ENCODE peak calls at places on chromosomes 5 and 9, in six cellular contexts. M is SK-N-SH, K is upper lobe of left lung, Q is left ventricle myocardium inferior, P is left lung, C is lung. I is an unnamed sample.

GRCh38 chr9:113302792-113303418 is at the start of gene RNF183:
- DNase-seq in M (no peak), K (peak; percentile 61), Q (no peak), P (peak; percentile 63), C (no peak), I (no peak)

GRCh38 chr5:87393331-87393730 is 19.4 kb downstream of the CCNH start:
- DNase-seq in M (no peak), K (no peak), Q (no peak), P (no peak), C (no peak), I (peak; percentile 91)

GRCh38 chr9:126618200-126618589 is 4.5 kb downstream of the LMX1B start:
- DNase-seq in M (peak; percentile 20), K (no peak), Q (no peak), P (no peak), C (no peak), I (no peak)

GRCh38 chr9:115944166-115944948 is 209.2 kb upstream of the PAPPA start:
- DNase-seq in M (no peak), K (no peak), Q (peak; percentile 82), P (no peak), C (peak; percentile 70), I (peak; percentile 100)

GRCh38 chr5:149419532-149420485 is 40.7 kb upstream of the IL17B start:
- DNase-seq in M (no peak), K (no peak), Q (peak; percentile 59), P (no peak), C (no peak), I (no peak)

GRCh38 chr9:12826924-12827655 is 52.3 kb downstream of the LURAP1L start:
- DNase-seq in M (no peak), K (no peak), Q (no peak), P (no peak), C (no peak), I (peak; percentile 55)

GRCh38 chr9:133238272-133238850 is 29.3 kb upstream of the OBP2B start:
- DNase-seq in M (peak; percentile 40), K (peak; percentile 95), Q (peak; percentile 91), P (peak; percentile 93), C (peak; percentile 85), I (peak; percentile 25)

GRCh38 chr5:64930672-64931318 is 162.1 kb downstream of the CWC27 start:
- DNase-seq in M (peak; percentile 24), K (no peak), Q (no peak), P (no peak), C (no peak), I (no peak)

GRCh38 chr5:142841511-142842255 is 71.5 kb downstream of the ARHGAP26 start:
- DNase-seq in M (peak; percentile 48), K (no peak), Q (peak; percentile 68), P (no peak), C (no peak), I (peak; percentile 91)

GRCh38 chr5:59151162-59151889 is 568.5 kb downstream of the RAB3C start:
- DNase-seq in M (no peak), K (no peak), Q (no peak), P (no peak), C (no peak), I (no peak)

DNA sequence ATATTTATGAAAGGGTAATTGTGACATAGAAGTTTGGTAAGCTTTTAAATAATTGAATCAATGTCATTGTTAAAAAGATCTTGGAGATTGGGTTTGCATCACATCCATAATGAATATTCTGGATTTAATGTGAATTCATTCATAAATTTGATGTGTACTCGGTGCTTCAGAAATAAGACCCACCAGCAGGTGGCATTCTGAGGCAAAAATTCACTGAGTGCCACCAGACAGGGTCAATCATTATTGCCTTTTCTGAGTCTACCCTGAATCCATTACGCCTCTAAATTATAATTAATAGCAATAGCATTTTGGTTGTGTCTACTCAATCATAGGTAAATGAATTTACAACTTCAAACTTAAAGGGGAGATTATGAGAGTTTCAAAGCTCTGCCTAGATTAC is 1.0 kb downstream of the TRPC7 start:
- DNase-seq in M (peak; percentile 30), K (no peak), Q (no peak), P (no peak), C (no peak), I (no peak)
- TF ChIP-seq CTCF in M (peak; percentile 60), K (no peak), Q (no peak), P (no peak), C (no peak), I (peak; percentile 22)

GRCh38 chr5:101364469-101364868 is 461.4 kb upstream of the ST8SIA4 start:
- DNase-seq in M (no peak), K (no peak), Q (no peak), P (no peak), C (no peak), I (peak; percentile 1)
- H3K4me3 ChIP-seq in M (no peak overlapping the region), K (no peak overlapping the region), Q (no peak overlapping the region), P (no peak overlapping the region), C (no peak overlapping the region), I (no peak overlapping the region)

DNA sequence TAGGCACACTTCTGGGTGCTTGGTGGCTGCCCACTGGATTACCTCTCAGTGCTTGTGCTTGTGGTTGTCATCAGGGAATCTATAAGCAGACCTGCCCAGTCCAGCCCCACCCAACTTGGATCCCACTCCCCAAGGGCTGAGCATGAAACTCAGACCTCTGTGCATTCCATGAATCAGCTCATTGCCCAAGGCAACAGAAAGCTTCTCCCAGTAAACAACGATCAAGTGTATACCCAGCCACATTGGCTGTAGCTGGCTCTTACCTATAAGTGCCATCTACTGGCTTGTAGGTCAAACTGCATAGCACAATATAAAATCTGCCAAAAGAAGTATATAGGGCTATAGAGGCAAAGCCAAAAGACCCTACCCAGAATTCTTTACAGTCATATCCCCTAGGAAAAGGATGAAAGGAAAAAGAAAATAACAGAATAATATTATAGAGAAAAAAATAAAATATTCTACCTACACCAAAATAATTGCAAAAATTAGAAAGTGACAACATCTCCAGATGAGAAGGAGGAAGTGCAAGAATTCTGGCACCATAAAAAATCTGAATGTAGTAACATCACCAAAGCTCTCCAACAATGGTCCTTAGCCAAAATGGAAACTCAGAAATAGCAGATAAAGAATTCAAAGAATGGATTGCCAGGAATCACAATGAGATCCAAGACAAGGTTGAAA is 321.0 kb upstream of the TRPC7 start:
- DNase-seq in M (no peak), K (no peak), Q (no peak), P (no peak), C (no peak), I (peak; percentile 8)
- TF ChIP-seq CTCF in M (peak; percentile 55), K (peak; percentile 27), Q (peak; percentile 51), P (no peak), C (no peak), I (peak; percentile 41)

GRCh38 chr5:170302729-170303501 is 5.3 kb upstream of the LCP2 start:
- DNase-seq in M (no peak), K (peak; percentile 78), Q (peak; percentile 63), P (peak; percentile 89), C (no peak), I (no peak)
- H3K4me3 ChIP-seq in M (no peak overlapping the region), K (no peak overlapping the region), Q (no peak overlapping the region), P (no peak overlapping the region), C (no peak overlapping the region), I (no peak overlapping the region)

GRCh38 chr9:79686381-79687130 is 114.8 kb downstream of the TLE4 start:
- DNase-seq in M (no peak), K (no peak), Q (no peak), P (no peak), C (no peak), I (peak; percentile 94)
- TF ChIP-seq CTCF in M (peak; percentile 36), K (no peak), Q (no peak), P (no peak), C (no peak), I (peak; percentile 35)

DNA sequence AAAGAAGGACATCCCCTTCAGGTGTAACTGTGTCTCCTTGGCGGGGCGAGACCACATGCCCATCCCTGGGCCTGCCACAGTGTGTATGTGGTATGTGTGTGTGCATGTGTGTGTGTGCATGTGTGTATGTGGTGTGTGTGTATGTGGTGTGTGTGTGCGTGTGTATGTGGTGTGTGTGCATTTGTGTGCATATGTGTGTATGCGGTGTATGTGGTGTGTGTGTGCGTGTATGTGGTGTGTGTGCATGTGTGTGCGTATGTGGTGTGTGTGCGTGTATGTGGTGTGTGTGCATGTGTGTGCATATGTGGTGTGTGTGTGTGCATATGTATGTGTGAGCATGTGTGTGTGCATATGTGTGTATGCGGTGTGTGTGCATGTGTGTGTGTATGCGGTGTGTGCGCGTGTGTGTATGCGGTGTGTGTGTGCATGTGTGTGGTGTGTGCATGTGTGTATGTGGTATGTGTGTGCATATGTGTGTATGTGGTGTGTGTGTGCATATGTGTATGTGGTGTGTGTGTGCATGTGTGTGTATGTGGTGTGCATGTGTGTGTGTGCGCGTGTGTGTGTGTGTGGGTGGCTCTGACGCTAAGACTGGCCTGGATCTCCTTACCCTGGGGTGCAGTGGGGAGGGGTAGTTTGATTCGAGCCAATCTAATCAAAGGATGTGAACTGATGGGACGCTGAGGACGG is 107.9 kb upstream of the RAPGEF1 start:
- DNase-seq in M (no peak), K (no peak), Q (no peak), P (peak; percentile 21), C (no peak), I (no peak)
- H3K4me3 ChIP-seq in M (no peak overlapping the region), K (no peak overlapping the region), Q (no peak overlapping the region), P (no peak overlapping the region), C (no peak overlapping the region), I (no peak overlapping the region)

DNA sequence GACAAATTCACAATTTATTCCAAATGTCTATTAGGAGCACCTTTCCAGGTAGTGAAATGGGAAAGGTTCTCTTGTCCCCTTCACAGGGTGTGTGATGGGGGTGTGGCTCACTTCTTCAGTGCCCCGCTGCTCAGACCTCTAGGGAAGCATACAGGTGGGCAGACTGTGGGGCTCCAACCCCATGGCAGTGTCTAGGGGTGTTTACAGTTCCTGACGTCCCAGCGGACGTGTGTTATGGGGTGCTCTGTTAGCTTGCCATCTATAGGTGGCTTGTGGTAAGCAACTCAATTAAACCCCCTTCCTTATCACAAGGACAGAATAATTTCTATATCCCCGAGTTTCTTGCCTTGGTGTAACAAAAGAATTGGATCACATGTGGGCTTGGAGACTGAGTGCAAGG is 67.4 kb upstream of the SPINK5 start:
- DNase-seq in M (no peak), K (no peak), Q (no peak), P (no peak), C (no peak), I (no peak)
- TF ChIP-seq CTCF in M (no peak), K (no peak), Q (no peak), P (no peak), C (no peak), I (no peak)